ENCODE peak calls at places on chromosomes 4 and X, in five cellular contexts. One of them, this sample, is unnamed. For H3K4me1, the result is how much of the 10 kb centered on the place peaks cover.

GRCh38 chr4:2878346-2878745 is 34.7 kb downstream of the ADD1 start:
- DNase-seq in mucosa of descending colon: no peak
- DNase-seq in lower lobe of right lung: no peak
- DNase-seq in effector memory CD4-positive, alpha-beta T cell: no peak
- DNase-seq in H9: no peak
- DNase-seq in this sample: no peak

GRCh38 chrX:98294310-98294709 is 1410.6 kb downstream of the RPA4 start:
- DNase-seq in mucosa of descending colon: no peak
- DNase-seq in lower lobe of right lung: no peak
- DNase-seq in effector memory CD4-positive, alpha-beta T cell: no peak
- DNase-seq in H9: no peak
- DNase-seq in this sample: no peak

GRCh38 chrX:37454537-37455285 is 105.5 kb downstream of the PRRG1 start:
- DNase-seq in mucosa of descending colon: peak
- DNase-seq in lower lobe of right lung: no peak
- DNase-seq in effector memory CD4-positive, alpha-beta T cell: no peak
- DNase-seq in H9: peak
- DNase-seq in this sample: no peak

GRCh38 chrX:115260330-115260729 is 26.4 kb upstream of the LRCH2 start:
- DNase-seq in mucosa of descending colon: no peak
- DNase-seq in lower lobe of right lung: no peak
- DNase-seq in effector memory CD4-positive, alpha-beta T cell: no peak
- DNase-seq in H9: no peak
- DNase-seq in this sample: no peak

GRCh38 chr4:53055716-53056413 is 193.7 kb downstream of the RASL11B start:
- DNase-seq in mucosa of descending colon: no peak
- DNase-seq in lower lobe of right lung: no peak
- DNase-seq in effector memory CD4-positive, alpha-beta T cell: no peak
- DNase-seq in H9: no peak
- DNase-seq in this sample: no peak

GRCh38 chrX:153878969-153879653 is 6.9 kb downstream of the L1CAM start:
- DNase-seq in mucosa of descending colon: no peak
- DNase-seq in lower lobe of right lung: no peak
- DNase-seq in effector memory CD4-positive, alpha-beta T cell: no peak
- DNase-seq in H9: peak
- DNase-seq in this sample: peak

GRCh38 chr4:142846729-142847606 is 867 bp upstream of the INPP4B start:
- DNase-seq in mucosa of descending colon: peak
- DNase-seq in lower lobe of right lung: no peak
- DNase-seq in effector memory CD4-positive, alpha-beta T cell: peak
- DNase-seq in H9: peak
- DNase-seq in this sample: peak

GRCh38 chrX:47863187-47863586 is 26.5 kb downstream of the ZNF81 start:
- DNase-seq in mucosa of descending colon: no peak
- DNase-seq in lower lobe of right lung: no peak
- DNase-seq in effector memory CD4-positive, alpha-beta T cell: no peak
- DNase-seq in H9: no peak
- DNase-seq in this sample: no peak

GRCh38 chrX:103685396-103685795 is 1.1 kb downstream of the MORF4L2 start:
- DNase-seq in mucosa of descending colon: peak
- DNase-seq in lower lobe of right lung: no peak
- DNase-seq in effector memory CD4-positive, alpha-beta T cell: no peak
- DNase-seq in H9: no peak
- DNase-seq in this sample: no peak

GRCh38 chrX:56733459-56734046 is 4.5 kb downstream of the NBDY start:
- DNase-seq in mucosa of descending colon: peak
- DNase-seq in lower lobe of right lung: no peak
- DNase-seq in effector memory CD4-positive, alpha-beta T cell: peak
- DNase-seq in H9: no peak
- DNase-seq in this sample: no peak

GRCh38 chr4:123819362-123820035 is 422.9 kb downstream of the SPRY1 start:
- DNase-seq in mucosa of descending colon: no peak
- DNase-seq in lower lobe of right lung: no peak
- DNase-seq in effector memory CD4-positive, alpha-beta T cell: no peak
- DNase-seq in H9: no peak
- DNase-seq in this sample: no peak

GRCh38 chr4:114052227-114052626 is 72.8 kb upstream of the ARSJ start:
- DNase-seq in mucosa of descending colon: peak
- DNase-seq in lower lobe of right lung: no peak
- DNase-seq in effector memory CD4-positive, alpha-beta T cell: no peak
- DNase-seq in H9: no peak
- DNase-seq in this sample: no peak

GRCh38 chr4:92122911-92123310 is 180.9 kb upstream of the GRID2 start:
- DNase-seq in mucosa of descending colon: no peak
- DNase-seq in lower lobe of right lung: no peak
- DNase-seq in effector memory CD4-positive, alpha-beta T cell: no peak
- DNase-seq in H9: no peak
- DNase-seq in this sample: no peak

GRCh38 chrX:12469296-12469695 is 321.9 kb upstream of the PRPS2 start:
- DNase-seq in mucosa of descending colon: no peak
- DNase-seq in lower lobe of right lung: no peak
- DNase-seq in effector memory CD4-positive, alpha-beta T cell: no peak
- DNase-seq in H9: no peak
- DNase-seq in this sample: no peak

GRCh38 chrX:137568741-137569469 is 3.0 kb downstream of the ZIC3 start:
- DNase-seq in mucosa of descending colon: no peak
- DNase-seq in lower lobe of right lung: no peak
- DNase-seq in effector memory CD4-positive, alpha-beta T cell: no peak
- DNase-seq in H9: peak
- DNase-seq in this sample: no peak

GRCh38 chrX:79601336-79602131 is 234.4 kb upstream of the ITM2A start:
- DNase-seq in mucosa of descending colon: peak
- DNase-seq in lower lobe of right lung: no peak
- DNase-seq in effector memory CD4-positive, alpha-beta T cell: no peak
- DNase-seq in H9: no peak
- DNase-seq in this sample: no peak

GRCh38 chr4:5120067-5120466 is 68.8 kb downstream of the STK32B start:
- DNase-seq in mucosa of descending colon: no peak
- DNase-seq in lower lobe of right lung: no peak
- DNase-seq in effector memory CD4-positive, alpha-beta T cell: no peak
- DNase-seq in H9: no peak
- DNase-seq in this sample: no peak

GRCh38 chr4:104490770-104491395 is 3.8 kb downstream of the CXXC4 start:
- DNase-seq in mucosa of descending colon: peak
- DNase-seq in lower lobe of right lung: peak
- DNase-seq in effector memory CD4-positive, alpha-beta T cell: peak
- DNase-seq in H9: peak
- DNase-seq in this sample: peak

GRCh38 chrX:139026406-139027200 is 315.1 kb upstream of the FGF13 start:
- DNase-seq in mucosa of descending colon: no peak
- DNase-seq in lower lobe of right lung: no peak
- DNase-seq in effector memory CD4-positive, alpha-beta T cell: no peak
- DNase-seq in H9: no peak
- DNase-seq in this sample: no peak

GRCh38 chr4:15963001-15963451 is at the start of gene FGFBP2:
- DNase-seq in mucosa of descending colon: peak
- DNase-seq in lower lobe of right lung: peak
- DNase-seq in effector memory CD4-positive, alpha-beta T cell: no peak
- DNase-seq in H9: peak
- DNase-seq in this sample: peak

GRCh38 chr4:31021008-31021407 is 300.8 kb downstream of the PCDH7 start:
- DNase-seq in mucosa of descending colon: no peak
- DNase-seq in lower lobe of right lung: no peak
- DNase-seq in effector memory CD4-positive, alpha-beta T cell: no peak
- DNase-seq in H9: no peak
- DNase-seq in this sample: no peak

GRCh38 chrX:72050011-72050410 is 81.7 kb downstream of the RTL5 start:
- DNase-seq in mucosa of descending colon: no peak
- DNase-seq in lower lobe of right lung: no peak
- DNase-seq in effector memory CD4-positive, alpha-beta T cell: no peak
- DNase-seq in H9: no peak
- DNase-seq in this sample: no peak

GRCh38 chrX:53440631-53441517 is 6.7 kb upstream of the HSD17B10 start:
- DNase-seq in mucosa of descending colon: peak
- DNase-seq in lower lobe of right lung: peak
- DNase-seq in effector memory CD4-positive, alpha-beta T cell: no peak
- DNase-seq in H9: peak
- DNase-seq in this sample: peak

GRCh38 chr4:5051210-5051691 is at the start of gene STK32B:
- DNase-seq in mucosa of descending colon: peak
- DNase-seq in lower lobe of right lung: peak
- DNase-seq in effector memory CD4-positive, alpha-beta T cell: no peak
- DNase-seq in H9: peak
- DNase-seq in this sample: no peak

GRCh38 chr4:32196950-32197688 is 1477.0 kb downstream of the PCDH7 start:
- DNase-seq in mucosa of descending colon: no peak
- DNase-seq in lower lobe of right lung: no peak
- DNase-seq in effector memory CD4-positive, alpha-beta T cell: no peak
- DNase-seq in H9: no peak
- DNase-seq in this sample: no peak

GRCh38 chr4:39435875-39436563 is 22.7 kb downstream of the RPL9 start:
- DNase-seq in mucosa of descending colon: no peak
- DNase-seq in lower lobe of right lung: no peak
- DNase-seq in effector memory CD4-positive, alpha-beta T cell: no peak
- DNase-seq in H9: no peak
- DNase-seq in this sample: no peak

GRCh38 chr4:162274354-162274753 is 110.6 kb upstream of the FSTL5 start:
- DNase-seq in mucosa of descending colon: peak
- DNase-seq in lower lobe of right lung: no peak
- DNase-seq in effector memory CD4-positive, alpha-beta T cell: no peak
- DNase-seq in H9: no peak
- DNase-seq in this sample: no peak

GRCh38 chr4:15964159-15964558 is 1.2 kb upstream of the FGFBP2 start:
- DNase-seq in mucosa of descending colon: no peak
- DNase-seq in lower lobe of right lung: no peak
- DNase-seq in effector memory CD4-positive, alpha-beta T cell: no peak
- DNase-seq in H9: peak
- DNase-seq in this sample: no peak

GRCh38 chr4:105022811-105023667 is 123.6 kb upstream of the TET2 start:
- DNase-seq in mucosa of descending colon: no peak
- DNase-seq in lower lobe of right lung: peak
- DNase-seq in effector memory CD4-positive, alpha-beta T cell: no peak
- DNase-seq in H9: no peak
- DNase-seq in this sample: no peak

GRCh38 chr4:35189988-35190613 is 1054.2 kb downstream of the ARAP2 start:
- DNase-seq in mucosa of descending colon: no peak
- DNase-seq in lower lobe of right lung: no peak
- DNase-seq in effector memory CD4-positive, alpha-beta T cell: no peak
- DNase-seq in H9: no peak
- DNase-seq in this sample: no peak

GRCh38 chr4:88600129-88600849 is 8.0 kb downstream of the HERC3 start:
- DNase-seq in mucosa of descending colon: no peak
- DNase-seq in lower lobe of right lung: no peak
- DNase-seq in effector memory CD4-positive, alpha-beta T cell: no peak
- DNase-seq in H9: no peak
- DNase-seq in this sample: no peak

GRCh38 chr4:95410387-95411005 is 138.3 kb downstream of the UNC5C start:
- DNase-seq in mucosa of descending colon: no peak
- DNase-seq in lower lobe of right lung: no peak
- DNase-seq in effector memory CD4-positive, alpha-beta T cell: no peak
- DNase-seq in H9: no peak
- DNase-seq in this sample: no peak

GRCh38 chr4:147860960-147861359 is 129.1 kb downstream of the ARHGAP10 start:
- DNase-seq in mucosa of descending colon: no peak
- DNase-seq in lower lobe of right lung: no peak
- DNase-seq in effector memory CD4-positive, alpha-beta T cell: no peak
- DNase-seq in H9: no peak
- DNase-seq in this sample: no peak

DNA sequence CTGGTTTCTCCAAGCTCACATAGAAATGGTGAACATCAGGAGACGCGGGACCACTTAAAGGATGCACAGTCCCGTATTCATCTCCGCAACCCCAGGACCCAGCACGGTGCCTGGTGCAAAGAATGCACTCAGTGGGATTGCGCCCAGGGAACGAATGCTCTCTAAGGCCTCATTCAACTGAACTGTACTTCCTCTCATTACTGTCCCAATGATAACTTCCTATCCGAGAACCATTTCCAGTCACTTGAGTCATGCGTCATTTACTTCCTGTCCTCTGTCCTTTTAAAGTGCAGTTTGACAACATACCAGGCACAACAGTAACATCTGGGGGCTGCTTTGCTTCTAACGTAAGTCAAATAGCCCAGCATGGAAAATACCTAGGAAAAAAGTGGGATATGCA is 75.7 kb downstream of the RBM47 start:
- DNase-seq in mucosa of descending colon: no peak
- DNase-seq in lower lobe of right lung: no peak
- DNase-seq in effector memory CD4-positive, alpha-beta T cell: no peak
- DNase-seq in H9: no peak
- DNase-seq in this sample: peak
- H3K4me1 ChIP-seq in mucosa of descending colon: under half
- H3K4me1 ChIP-seq in lower lobe of right lung: under half
- H3K4me1 ChIP-seq in effector memory CD4-positive, alpha-beta T cell: under half
- H3K4me1 ChIP-seq in H9: under half
- H3K4me1 ChIP-seq in this sample: half or more

DNA sequence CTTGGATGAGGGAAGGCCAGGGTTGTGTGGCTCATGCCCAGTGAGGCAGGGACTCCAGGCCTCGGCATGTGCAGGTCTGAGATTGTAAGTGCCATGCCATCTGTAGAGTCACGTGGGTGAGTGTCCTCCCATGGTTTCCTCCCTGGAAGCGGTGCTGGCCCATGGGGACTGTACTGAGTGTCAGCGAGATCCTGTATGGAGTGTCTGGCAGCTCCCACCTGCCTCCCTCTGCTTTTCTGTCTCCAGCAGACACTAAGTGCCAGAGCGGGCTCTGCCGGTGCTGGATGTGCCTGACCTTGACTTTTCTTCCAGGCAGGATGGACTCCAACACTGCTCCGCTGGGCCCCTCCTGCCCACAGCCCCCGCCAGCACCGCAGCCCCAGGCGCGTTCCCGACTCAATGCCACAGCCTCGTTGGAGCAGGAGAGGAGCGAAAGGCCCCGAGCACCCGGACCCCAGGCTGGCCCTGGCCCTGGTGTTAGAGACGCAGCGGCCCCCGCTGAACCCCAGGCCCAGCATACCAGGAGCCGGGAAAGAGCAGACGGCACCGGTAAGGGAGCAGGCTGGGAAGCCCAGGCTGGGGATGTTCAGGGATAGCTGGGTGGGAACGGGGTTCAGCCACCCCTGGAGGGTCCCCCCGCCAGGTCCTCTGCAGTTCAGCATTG is 7.6 kb downstream of the WFS1 start:
- DNase-seq in mucosa of descending colon: no peak
- DNase-seq in lower lobe of right lung: no peak
- DNase-seq in effector memory CD4-positive, alpha-beta T cell: no peak
- DNase-seq in H9: no peak
- DNase-seq in this sample: no peak
- H3K4me1 ChIP-seq in mucosa of descending colon: under half
- H3K4me1 ChIP-seq in lower lobe of right lung: half or more
- H3K4me1 ChIP-seq in effector memory CD4-positive, alpha-beta T cell: under half
- H3K4me1 ChIP-seq in H9: under half
- H3K4me1 ChIP-seq in this sample: half or more

GRCh38 chr4:78722880-78723279 is 53.3 kb upstream of the BMP2K start:
- DNase-seq in mucosa of descending colon: no peak
- DNase-seq in lower lobe of right lung: no peak
- DNase-seq in effector memory CD4-positive, alpha-beta T cell: no peak
- DNase-seq in H9: no peak
- DNase-seq in this sample: no peak
- H3K4me1 ChIP-seq in mucosa of descending colon: under half
- H3K4me1 ChIP-seq in lower lobe of right lung: under half
- H3K4me1 ChIP-seq in effector memory CD4-positive, alpha-beta T cell: under half
- H3K4me1 ChIP-seq in H9: under half
- H3K4me1 ChIP-seq in this sample: under half

DNA sequence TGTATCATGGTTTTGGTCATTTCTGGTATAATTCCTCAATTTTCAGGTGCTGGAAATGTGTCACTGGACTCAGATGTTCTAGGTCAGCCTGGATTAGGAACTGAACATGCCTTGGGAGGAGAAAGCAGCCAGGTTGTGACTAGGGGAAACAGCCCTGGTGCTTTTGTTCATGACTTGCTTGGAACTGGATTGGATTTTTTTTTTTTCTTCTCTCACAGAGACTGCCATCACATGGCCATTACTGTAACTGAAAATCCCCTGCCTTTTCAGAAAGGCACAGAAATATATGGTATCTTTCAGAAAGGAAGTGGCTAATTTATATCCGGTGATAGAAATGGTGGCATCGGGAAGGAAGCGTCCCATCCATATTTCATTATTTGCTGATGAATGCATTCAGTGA is 34.6 kb downstream of the SEPTIN11 start:
- DNase-seq in mucosa of descending colon: no peak
- DNase-seq in lower lobe of right lung: no peak
- DNase-seq in effector memory CD4-positive, alpha-beta T cell: no peak
- DNase-seq in H9: no peak
- DNase-seq in this sample: no peak
- H3K4me1 ChIP-seq in mucosa of descending colon: under half
- H3K4me1 ChIP-seq in lower lobe of right lung: half or more
- H3K4me1 ChIP-seq in effector memory CD4-positive, alpha-beta T cell: under half
- H3K4me1 ChIP-seq in H9: under half
- H3K4me1 ChIP-seq in this sample: under half